ENCODE peak calls at places on chromosomes 16 and 17, in eight cellular contexts. I is omental fat pad; W is mesenteric fat pad; S is activated naive CD4-positive, alpha-beta T cell treated with anti-CD3 and anti-CD28 coated beads, Interleukin-2, amount 50 U/mL, for 72 hours; Y is stimulated activated CD4-positive, alpha-beta T cell treated with anti-CD3 and anti-CD28 coated beads, Interleukin-1b, Interleukin-23, amount 100 ng/mL, for 1 hour; L is fibroblast of lung; O is activated CD4-positive, alpha-beta T cell treated with anti-CD3 and anti-CD28 coated beads, Interleukin-2, amount 50 U/mL, for 24 hours; V is MCF 10A. T is an unnamed sample.

GRCh38 chr16:3020604-3021448 is 658 bp downstream of the TNFRSF12A start:
- DNase-seq in I (peak), W (peak), S (peak), Y (no peak), L (peak), O (peak), V (peak), T (peak)

GRCh38 chr16:58360041-58360634 is 32.1 kb upstream of the GINS3 start:
- DNase-seq in I (no peak), W (no peak), S (no peak), Y (no peak), L (no peak), O (no peak), V (no peak), T (no peak)

GRCh38 chr16:53055603-53056527 is 1.1 kb downstream of the CHD9 start:
- DNase-seq in I (no peak), W (peak), S (no peak), Y (no peak), L (peak), O (no peak), V (peak), T (no peak)

GRCh38 chr17:74211141-74211928 is 2.0 kb upstream of the TTYH2 start:
- DNase-seq in I (no peak), W (no peak), S (no peak), Y (no peak), L (peak), O (no peak), V (peak), T (no peak)

GRCh38 chr17:33387406-33387805 is 94.3 kb upstream of the ASIC2 start:
- DNase-seq in I (no peak), W (no peak), S (no peak), Y (no peak), L (no peak), O (no peak), V (no peak), T (no peak)

GRCh38 chr16:371729-372521 is 1.6 kb upstream of the MRPL28 start:
- DNase-seq in I (no peak), W (no peak), S (no peak), Y (no peak), L (no peak), O (no peak), V (no peak), T (no peak)

GRCh38 chr17:77728022-77728671 is 230.4 kb upstream of the TNRC6C start:
- DNase-seq in I (no peak), W (peak), S (peak), Y (no peak), L (no peak), O (no peak), V (no peak), T (no peak)

GRCh38 chr17:58968662-58969061 is 138.0 kb downstream of the TRIM37 start:
- DNase-seq in I (no peak), W (no peak), S (no peak), Y (no peak), L (no peak), O (no peak), V (no peak), T (no peak)

GRCh38 chr17:8375738-8376259 is 705 bp downstream of the KRABD2 start:
- DNase-seq in I (no peak), W (no peak), S (no peak), Y (no peak), L (no peak), O (no peak), V (no peak), T (no peak)

T was measured in activated T-helper 1 cell treated with anti-CD3 and anti-CD28 coated beads, Interleukin-2, amount 50 U/mL, for 16 hours.